ENCODE peak calls at places on chromosomes 1 and 21, in ten cellular contexts. F is HAP-1; W is CD8-positive, alpha-beta T cell; Q is GM23338; C is GM23248; N is heart left ventricle; R is neural progenitor cell; J is lower lobe of right lung; H is uterus; M is fibroblast of lung. P is an unnamed sample.

GRCh38 chr1:176766779-176767178 is 303.8 kb downstream of the PAPPA2 start:
- DNase-seq in Q (no peak), J (no peak), W (no peak), M (no peak), C (no peak), H (no peak), R (no peak), F (no peak), N (no peak), P (no peak)

GRCh38 chr1:16921391-16922185 is at the start of gene CROCC:
- DNase-seq in C (no peak), W (no peak), F (peak; percentile 77), J (peak; percentile 48), N (peak; percentile 33), Q (peak; percentile 100), H (no peak), R (peak; percentile 94), M (peak; percentile 37), P (peak; percentile 75)

GRCh38 chr21:45644041-45644906 is 749 bp downstream of the PCBP3 start:
- DNase-seq in C (peak; percentile 56), N (no peak), H (no peak), M (no peak), R (peak; percentile 60), J (no peak), W (no peak), Q (peak; percentile 26), F (no peak), P (peak; percentile 53)

GRCh38 chr1:203281851-203282661 is 23.3 kb upstream of the BTG2 start:
- DNase-seq in W (no peak), H (peak; percentile 33), R (no peak), C (no peak), N (no peak), J (no peak), M (no peak), F (no peak), Q (no peak), P (no peak)

GRCh38 chr1:33036051-33036525 is 595 bp downstream of the AK2 start:
- DNase-seq in R (peak; percentile 26), C (peak; percentile 70), M (no peak), H (no peak), F (peak; percentile 33), J (no peak), Q (peak; percentile 26), W (no peak), N (no peak), P (no peak)

GRCh38 chr1:1543706-1544099 is 3.3 kb upstream of the TMEM240 start:
- DNase-seq in H (no peak), W (no peak), M (no peak), J (no peak), Q (no peak), N (peak; percentile 85), R (no peak), C (peak; percentile 42), F (no peak), P (peak; percentile 92)

GRCh38 chr1:186183219-186183618 is 191.8 kb downstream of the TPR start:
- DNase-seq in H (no peak), R (no peak), C (peak; percentile 94), J (no peak), Q (no peak), F (no peak), N (no peak), M (peak; percentile 68), W (no peak), P (no peak)

GRCh38 chr1:89724369-89725015 is 91.6 kb downstream of the LRRC8C start:
- DNase-seq in C (peak; percentile 80), R (no peak), N (peak; percentile 46), J (no peak), F (no peak), Q (no peak), W (no peak), M (peak; percentile 62), H (no peak), P (peak; percentile 56)

GRCh38 chr1:33943978-33944377 is 80.1 kb downstream of the HMGB4 start:
- DNase-seq in J (no peak), F (no peak), M (peak; percentile 95), C (peak; percentile 71), Q (no peak), W (no peak), H (no peak), N (no peak), R (no peak), P (no peak)

GRCh38 chr1:7538033-7538432 is 233.1 kb upstream of the VAMP3 start:
- DNase-seq in N (no peak), Q (no peak), W (no peak), J (no peak), C (peak; percentile 69), R (no peak), H (no peak), F (no peak), M (peak; percentile 65), P (no peak)

DNA sequence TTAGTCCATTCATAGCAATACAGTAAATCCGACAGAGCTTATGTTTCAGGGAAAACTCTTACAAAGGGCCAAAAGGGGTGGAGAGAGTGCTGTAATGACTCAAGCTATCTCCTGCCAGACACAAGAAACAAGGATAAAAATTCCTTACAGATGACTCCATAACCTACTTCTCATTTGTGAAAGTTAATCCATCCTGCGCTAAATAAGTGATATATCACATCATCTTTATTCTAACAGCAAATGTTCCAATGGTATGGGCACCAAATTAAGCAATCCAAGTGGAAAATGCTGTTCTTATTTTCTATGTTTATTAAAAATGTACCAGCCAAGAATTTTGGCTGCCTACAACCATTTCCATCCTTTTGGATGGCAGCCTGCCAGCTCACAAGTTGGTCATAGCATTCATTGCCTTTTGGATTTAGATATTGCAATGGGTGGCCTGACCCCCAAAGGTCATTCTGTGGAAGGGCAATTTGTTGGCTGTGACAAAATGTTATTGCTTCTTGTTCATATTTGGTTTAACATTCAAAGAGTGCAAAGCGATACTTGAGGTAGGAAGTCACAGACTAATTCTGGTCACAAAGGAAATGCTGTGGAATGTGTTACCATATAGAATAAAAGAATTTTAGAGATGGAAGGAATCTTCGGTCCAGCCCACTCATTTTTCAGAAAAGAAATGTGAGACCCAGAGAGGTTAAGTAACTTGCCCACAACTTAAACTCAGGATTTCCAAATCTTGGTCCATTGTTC is 2.8 kb upstream of the ENAH start:
- DNase-seq in C (peak; percentile 96), Q (peak; percentile 53), R (peak; percentile 4), F (peak; percentile 60), H (peak; percentile 80), W (no peak), J (no peak), N (peak; percentile 49), M (peak; percentile 100), P (peak; percentile 74)
- H3K4me3 ChIP-seq in C (peak overlapping the region; percentile 34), Q (no peak overlapping the region), R (no peak overlapping the region), F (no peak overlapping the region), H (no peak overlapping the region), W (no peak overlapping the region), J (no peak overlapping the region), N (no peak overlapping the region), M (no peak overlapping the region), P (no peak overlapping the region)

GRCh38 chr1:91007827-91008226 is 14.0 kb downstream of the ZNF644 start:
- DNase-seq in R (no peak), W (no peak), M (no peak), Q (no peak), H (no peak), N (no peak), J (no peak), F (no peak), C (peak; percentile 23), P (no peak)
- H3K27me3 ChIP-seq in R (no peaks in the 10 kb centered on the region), W (no peaks in the 10 kb centered on the region), M (no peaks in the 10 kb centered on the region), Q (no peaks in the 10 kb centered on the region), H (no peaks in the 10 kb centered on the region), N (no peaks in the 10 kb centered on the region), J (no peaks in the 10 kb centered on the region), F (no peaks in the 10 kb centered on the region), C (no peaks in the 10 kb centered on the region), P (no peaks in the 10 kb centered on the region)

GRCh38 chr1:23555225-23555801 is 4.0 kb downstream of the ID3 start:
- DNase-seq in R (peak; percentile 67), M (no peak), C (no peak), J (no peak), N (peak; percentile 57), H (no peak), W (no peak), F (peak; percentile 55), Q (peak; percentile 64), P (peak; percentile 84)
- H3K4me1 ChIP-seq in R (peaks cover 56% of the 10 kb centered on the region), M (peaks cover 22% of the 10 kb centered on the region), C (peaks cover 37% of the 10 kb centered on the region), J (peaks cover 53% of the 10 kb centered on the region), N (peaks cover 47% of the 10 kb centered on the region), H (no peaks in the 10 kb centered on the region), W (peaks cover 44% of the 10 kb centered on the region), F (peaks cover 40% of the 10 kb centered on the region), Q (peaks cover 35% of the 10 kb centered on the region), P (no peaks in the 10 kb centered on the region)

DNA sequence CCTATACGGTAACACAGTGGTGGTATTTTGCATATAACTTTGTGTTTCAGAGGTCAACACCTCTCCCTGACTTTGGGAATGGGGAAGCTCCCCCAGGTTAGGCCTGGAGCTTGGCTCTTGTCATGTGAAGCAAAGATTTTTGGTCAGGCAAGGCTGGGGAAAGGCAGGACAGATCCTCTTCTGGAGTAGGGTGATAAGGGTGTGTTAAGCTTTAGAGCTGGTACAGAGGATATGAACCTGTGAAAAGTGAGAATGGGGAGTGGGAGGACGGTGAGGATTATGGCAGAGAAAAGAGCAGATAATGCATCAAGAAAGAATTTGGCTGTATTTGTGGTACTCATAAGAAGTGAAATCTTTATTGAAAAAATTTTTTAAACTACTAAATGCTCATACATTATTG is 2.3 kb downstream of the RPF1 start:
- DNase-seq in W (no peak), Q (no peak), H (no peak), F (no peak), N (no peak), C (no peak), J (no peak), R (no peak), M (no peak), P (no peak)
- H3K4me3 ChIP-seq in W (no peak overlapping the region), Q (no peak overlapping the region), H (no peak overlapping the region), F (no peak overlapping the region), N (no peak overlapping the region), C (no peak overlapping the region), J (no peak overlapping the region), R (no peak overlapping the region), M (no peak overlapping the region), P (no peak overlapping the region)

DNA sequence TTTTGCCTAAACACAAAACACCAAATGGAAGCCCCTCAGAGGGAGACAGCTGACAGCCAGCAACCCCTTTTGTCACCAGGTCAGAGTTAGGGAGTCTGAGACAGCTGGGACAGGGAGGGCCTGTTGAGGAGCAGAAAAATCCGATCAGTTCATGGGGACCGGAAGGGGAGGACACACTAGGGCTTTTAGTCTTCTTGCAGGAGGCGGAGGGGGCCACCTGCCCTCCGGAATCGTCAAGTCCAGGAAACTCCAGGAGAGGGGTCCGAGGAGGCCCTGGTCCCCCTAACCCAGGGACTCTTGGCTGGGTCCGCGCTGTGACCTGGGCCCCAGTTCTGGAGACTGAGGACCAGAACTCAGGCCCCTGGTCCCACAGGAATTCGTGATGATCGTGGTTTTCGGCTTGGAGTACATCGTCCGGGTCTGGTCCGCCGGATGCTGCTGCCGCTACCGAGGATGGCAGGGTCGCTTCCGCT is 34.2 kb downstream of the KCNQ4 start:
- DNase-seq in Q (peak; percentile 56), M (no peak), J (no peak), W (no peak), C (no peak), N (no peak), H (no peak), R (no peak), F (no peak), P (no peak)
- H3K27me3 ChIP-seq in Q (peaks cover 15% of the 10 kb centered on the region), M (peaks cover 9% of the 10 kb centered on the region), J (no peaks in the 10 kb centered on the region), W (no peaks in the 10 kb centered on the region), C (peaks cover 16% of the 10 kb centered on the region), N (no peaks in the 10 kb centered on the region), H (no peaks in the 10 kb centered on the region), R (peaks cover 57% of the 10 kb centered on the region), F (no peaks in the 10 kb centered on the region), P (no peaks in the 10 kb centered on the region)

GRCh38 chr1:12549460-12550349 is 68.3 kb downstream of the DHRS3 start:
- DNase-seq in H (peak; percentile 90), M (peak; percentile 98), C (peak; percentile 95), Q (no peak), N (peak; percentile 69), F (peak; percentile 25), R (peak; percentile 36), J (peak; percentile 52), W (no peak), P (peak; percentile 87)
- H3K4me1 ChIP-seq in H (peaks cover 10% of the 10 kb centered on the region), M (peaks cover 11% of the 10 kb centered on the region), C (peaks cover 16% of the 10 kb centered on the region), Q (no peaks in the 10 kb centered on the region), N (peaks cover 59% of the 10 kb centered on the region), F (peaks cover 2% of the 10 kb centered on the region), R (peaks cover 17% of the 10 kb centered on the region), J (peaks cover 44% of the 10 kb centered on the region), W (no peaks in the 10 kb centered on the region), P (peaks cover 16% of the 10 kb centered on the region)

P was measured in right cardiac atrium.